ENCODE peak calls at places on chromosomes 7 and 10, in five cellular contexts. One of them, this sample, is unnamed.

GRCh38 chr7:157969995-157970394 is 617.6 kb downstream of the PTPRN2 start:
- DNase-seq in kidney epithelial cell: no peak
- DNase-seq in cardiac muscle cell: no peak
- DNase-seq in brain microvascular endothelial cell: no peak
- DNase-seq in A549: no peak
- DNase-seq in this sample: no peak

GRCh38 chr10:7318836-7319235 is 92.0 kb downstream of the SFMBT2 start:
- DNase-seq in kidney epithelial cell: no peak
- DNase-seq in cardiac muscle cell: no peak
- DNase-seq in brain microvascular endothelial cell: no peak
- DNase-seq in A549: no peak
- DNase-seq in this sample: no peak

GRCh38 chr10:44937201-44938005 is 22.2 kb upstream of the RASSF4 start:
- DNase-seq in kidney epithelial cell: no peak
- DNase-seq in cardiac muscle cell: peak
- DNase-seq in brain microvascular endothelial cell: no peak
- DNase-seq in A549: no peak
- DNase-seq in this sample: no peak

GRCh38 chr10:126064512-126064911 is 168.1 kb downstream of the FANK1 start:
- DNase-seq in kidney epithelial cell: no peak
- DNase-seq in cardiac muscle cell: no peak
- DNase-seq in brain microvascular endothelial cell: no peak
- DNase-seq in A549: no peak
- DNase-seq in this sample: no peak

GRCh38 chr7:20403356-20403755 is 72.7 kb downstream of the ITGB8 start:
- DNase-seq in kidney epithelial cell: no peak
- DNase-seq in cardiac muscle cell: peak
- DNase-seq in brain microvascular endothelial cell: no peak
- DNase-seq in A549: no peak
- DNase-seq in this sample: no peak

GRCh38 chr7:29285451-29285807 is 90.9 kb downstream of the CHN2 start:
- DNase-seq in kidney epithelial cell: peak
- DNase-seq in cardiac muscle cell: peak
- DNase-seq in brain microvascular endothelial cell: peak
- DNase-seq in A549: peak
- DNase-seq in this sample: peak

GRCh38 chr10:97991875-97992274 is 38.5 kb downstream of the CRTAC1 start:
- DNase-seq in kidney epithelial cell: no peak
- DNase-seq in cardiac muscle cell: peak
- DNase-seq in brain microvascular endothelial cell: peak
- DNase-seq in A549: peak
- DNase-seq in this sample: no peak

GRCh38 chr10:78865518-78865835 is 203.3 kb upstream of the ZMIZ1 start:
- DNase-seq in kidney epithelial cell: no peak
- DNase-seq in cardiac muscle cell: peak
- DNase-seq in brain microvascular endothelial cell: no peak
- DNase-seq in A549: no peak
- DNase-seq in this sample: no peak

GRCh38 chr7:37971491-37971890 is 51.1 kb downstream of the EPDR1 start:
- DNase-seq in kidney epithelial cell: no peak
- DNase-seq in cardiac muscle cell: peak
- DNase-seq in brain microvascular endothelial cell: no peak
- DNase-seq in A549: no peak
- DNase-seq in this sample: no peak

GRCh38 chr7:99142727-99143521 is 984 bp downstream of the SMURF1 start:
- DNase-seq in kidney epithelial cell: peak
- DNase-seq in cardiac muscle cell: peak
- DNase-seq in brain microvascular endothelial cell: peak
- DNase-seq in A549: peak
- DNase-seq in this sample: no peak

GRCh38 chr10:98418596-98419265 is 3.7 kb upstream of the PYROXD2 start:
- DNase-seq in kidney epithelial cell: no peak
- DNase-seq in cardiac muscle cell: no peak
- DNase-seq in brain microvascular endothelial cell: no peak
- DNase-seq in A549: no peak
- DNase-seq in this sample: no peak

GRCh38 chr7:112162161-112163020 is 43.8 kb downstream of the DOCK4 start:
- DNase-seq in kidney epithelial cell: peak
- DNase-seq in cardiac muscle cell: peak
- DNase-seq in brain microvascular endothelial cell: peak
- DNase-seq in A549: peak
- DNase-seq in this sample: no peak

GRCh38 chr10:26780793-26781601 is 79.8 kb downstream of the ABI1 start:
- DNase-seq in kidney epithelial cell: peak
- DNase-seq in cardiac muscle cell: peak
- DNase-seq in brain microvascular endothelial cell: peak
- DNase-seq in A549: peak
- DNase-seq in this sample: peak

GRCh38 chr7:96987719-96988118 is 17.6 kb upstream of the DLX6 start:
- DNase-seq in kidney epithelial cell: no peak
- DNase-seq in cardiac muscle cell: no peak
- DNase-seq in brain microvascular endothelial cell: no peak
- DNase-seq in A549: no peak
- DNase-seq in this sample: no peak

GRCh38 chr7:76048668-76048988 is 722 bp downstream of the MDH2 start:
- DNase-seq in kidney epithelial cell: no peak
- DNase-seq in cardiac muscle cell: no peak
- DNase-seq in brain microvascular endothelial cell: no peak
- DNase-seq in A549: peak
- DNase-seq in this sample: no peak
- TF ChIP-seq CTCF in kidney epithelial cell: peak
- TF ChIP-seq CTCF in cardiac muscle cell: no peak
- TF ChIP-seq CTCF in brain microvascular endothelial cell: peak
- TF ChIP-seq CTCF in A549: no peak
- TF ChIP-seq CTCF in this sample: no peak

GRCh38 chr10:132243141-132243540 is 56.4 kb downstream of the DPYSL4 start:
- DNase-seq in kidney epithelial cell: no peak
- DNase-seq in cardiac muscle cell: no peak
- DNase-seq in brain microvascular endothelial cell: no peak
- DNase-seq in A549: no peak
- DNase-seq in this sample: no peak

GRCh38 chr10:132246296-132246695 is 59.5 kb downstream of the DPYSL4 start:
- DNase-seq in kidney epithelial cell: no peak
- DNase-seq in cardiac muscle cell: no peak
- DNase-seq in brain microvascular endothelial cell: no peak
- DNase-seq in A549: no peak
- DNase-seq in this sample: no peak

GRCh38 chr10:132243646-132244045 is 56.9 kb downstream of the DPYSL4 start:
- DNase-seq in kidney epithelial cell: no peak
- DNase-seq in cardiac muscle cell: no peak
- DNase-seq in brain microvascular endothelial cell: no peak
- DNase-seq in A549: no peak
- DNase-seq in this sample: no peak

GRCh38 chr10:132242103-132242840 is 55.5 kb downstream of the DPYSL4 start:
- DNase-seq in kidney epithelial cell: no peak
- DNase-seq in cardiac muscle cell: no peak
- DNase-seq in brain microvascular endothelial cell: no peak
- DNase-seq in A549: no peak
- DNase-seq in this sample: no peak

DNA sequence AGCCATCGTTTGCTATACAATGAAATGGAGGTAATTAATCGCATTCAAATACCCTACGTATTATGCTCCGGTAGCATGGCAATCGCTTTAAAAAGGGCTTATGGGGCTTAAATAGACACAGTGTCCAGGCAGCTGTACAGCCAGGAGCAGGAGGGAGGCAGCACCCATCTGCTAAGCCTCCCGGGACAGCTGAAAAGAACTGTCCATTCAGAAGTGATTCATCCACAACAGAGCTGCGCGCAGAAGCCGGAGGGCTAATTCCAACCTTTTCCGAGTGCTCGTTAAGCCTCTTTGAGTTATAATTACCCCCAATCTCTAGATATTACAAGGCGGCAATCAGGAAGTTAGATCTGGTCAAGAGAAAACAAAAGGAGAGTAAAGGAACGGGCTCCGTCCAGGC is 58.3 kb downstream of the DPYSL4 start:
- DNase-seq in kidney epithelial cell: no peak
- DNase-seq in cardiac muscle cell: no peak
- DNase-seq in brain microvascular endothelial cell: no peak
- DNase-seq in A549: no peak
- DNase-seq in this sample: no peak
- H3K4me3 ChIP-seq in kidney epithelial cell: no peak
- H3K4me3 ChIP-seq in cardiac muscle cell: no peak
- H3K4me3 ChIP-seq in brain microvascular endothelial cell: no peak
- H3K4me3 ChIP-seq in A549: no peak
- H3K4me3 ChIP-seq in this sample: no peak

GRCh38 chr7:95777266-95777665 is 4.9 kb downstream of the DYNC1I1 start:
- DNase-seq in kidney epithelial cell: no peak
- DNase-seq in cardiac muscle cell: no peak
- DNase-seq in brain microvascular endothelial cell: no peak
- DNase-seq in A549: no peak
- DNase-seq in this sample: no peak

GRCh38 chr7:95766657-95767056 is 5.7 kb upstream of the DYNC1I1 start:
- DNase-seq in kidney epithelial cell: no peak
- DNase-seq in cardiac muscle cell: no peak
- DNase-seq in brain microvascular endothelial cell: no peak
- DNase-seq in A549: no peak
- DNase-seq in this sample: no peak

GRCh38 chr7:95772771-95773581 is 622 bp downstream of the DYNC1I1 start:
- DNase-seq in kidney epithelial cell: no peak
- DNase-seq in cardiac muscle cell: peak
- DNase-seq in brain microvascular endothelial cell: no peak
- DNase-seq in A549: no peak
- DNase-seq in this sample: no peak

GRCh38 chr7:95776561-95777185 is 4.3 kb downstream of the DYNC1I1 start:
- DNase-seq in kidney epithelial cell: no peak
- DNase-seq in cardiac muscle cell: no peak
- DNase-seq in brain microvascular endothelial cell: no peak
- DNase-seq in A549: no peak
- DNase-seq in this sample: no peak

GRCh38 chr7:95772298-95772770 is at the start of gene DYNC1I1:
- DNase-seq in kidney epithelial cell: peak
- DNase-seq in cardiac muscle cell: peak
- DNase-seq in brain microvascular endothelial cell: peak
- DNase-seq in A549: peak
- DNase-seq in this sample: no peak
- TF ChIP-seq CTCF in kidney epithelial cell: no peak
- TF ChIP-seq CTCF in cardiac muscle cell: no peak
- TF ChIP-seq CTCF in brain microvascular endothelial cell: no peak
- TF ChIP-seq CTCF in A549: no peak
- TF ChIP-seq CTCF in this sample: no peak

GRCh38 chr7:603152-603941 is 83.7 kb upstream of the PDGFA start:
- DNase-seq in kidney epithelial cell: no peak
- DNase-seq in cardiac muscle cell: no peak
- DNase-seq in brain microvascular endothelial cell: no peak
- DNase-seq in A549: no peak
- DNase-seq in this sample: no peak
- H3K4me3 ChIP-seq in kidney epithelial cell: no peak
- H3K4me3 ChIP-seq in cardiac muscle cell: no peak
- H3K4me3 ChIP-seq in brain microvascular endothelial cell: no peak
- H3K4me3 ChIP-seq in A549: no peak
- H3K4me3 ChIP-seq in this sample: no peak

GRCh38 chr10:130179640-130180039 is 43.4 kb downstream of the GLRX3 start:
- DNase-seq in kidney epithelial cell: peak
- DNase-seq in cardiac muscle cell: peak
- DNase-seq in brain microvascular endothelial cell: peak
- DNase-seq in A549: peak
- DNase-seq in this sample: peak
- TF ChIP-seq CTCF in kidney epithelial cell: peak
- TF ChIP-seq CTCF in cardiac muscle cell: peak
- TF ChIP-seq CTCF in brain microvascular endothelial cell: peak
- TF ChIP-seq CTCF in A549: peak
- TF ChIP-seq CTCF in this sample: peak

DNA sequence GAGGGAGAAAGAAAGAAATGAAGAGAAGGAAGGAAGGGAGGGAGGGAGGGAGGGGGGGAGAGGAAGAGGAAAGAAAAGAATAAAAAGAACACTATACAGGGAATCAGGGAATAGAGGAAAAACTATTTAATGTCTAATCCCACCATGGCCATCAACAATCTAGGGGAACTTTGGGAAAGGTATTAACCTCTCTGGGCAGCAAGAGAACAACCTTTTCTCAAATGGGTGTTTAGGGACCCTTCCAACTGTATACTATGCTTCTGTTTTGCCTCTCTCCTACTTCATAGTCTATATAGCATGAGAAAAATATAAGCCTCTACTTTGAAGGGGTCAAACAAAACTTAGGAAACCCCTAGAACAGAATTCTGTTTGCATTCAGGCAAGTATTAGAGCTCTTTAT is 54.5 kb downstream of the CHCHD3 start:
- DNase-seq in kidney epithelial cell: no peak
- DNase-seq in cardiac muscle cell: no peak
- DNase-seq in brain microvascular endothelial cell: no peak
- DNase-seq in A549: no peak
- DNase-seq in this sample: no peak
- H3K4me3 ChIP-seq in kidney epithelial cell: no peak
- H3K4me3 ChIP-seq in cardiac muscle cell: no peak
- H3K4me3 ChIP-seq in brain microvascular endothelial cell: no peak
- H3K4me3 ChIP-seq in A549: no peak
- H3K4me3 ChIP-seq in this sample: no peak

GRCh38 chr7:148261523-148261922 is 329.0 kb upstream of the C7orf33 start:
- DNase-seq in kidney epithelial cell: no peak
- DNase-seq in cardiac muscle cell: no peak
- DNase-seq in brain microvascular endothelial cell: no peak
- DNase-seq in A549: no peak
- DNase-seq in this sample: no peak

GRCh38 chr7:148265896-148266295 is 324.7 kb upstream of the C7orf33 start:
- DNase-seq in kidney epithelial cell: no peak
- DNase-seq in cardiac muscle cell: no peak
- DNase-seq in brain microvascular endothelial cell: no peak
- DNase-seq in A549: no peak
- DNase-seq in this sample: no peak

GRCh38 chr7:148261996-148262688 is 328.4 kb upstream of the C7orf33 start:
- DNase-seq in kidney epithelial cell: no peak
- DNase-seq in cardiac muscle cell: no peak
- DNase-seq in brain microvascular endothelial cell: no peak
- DNase-seq in A549: no peak
- DNase-seq in this sample: no peak

GRCh38 chr7:148262721-148263229 is 327.8 kb upstream of the C7orf33 start:
- DNase-seq in kidney epithelial cell: no peak
- DNase-seq in cardiac muscle cell: peak
- DNase-seq in brain microvascular endothelial cell: peak
- DNase-seq in A549: peak
- DNase-seq in this sample: no peak

DNA sequence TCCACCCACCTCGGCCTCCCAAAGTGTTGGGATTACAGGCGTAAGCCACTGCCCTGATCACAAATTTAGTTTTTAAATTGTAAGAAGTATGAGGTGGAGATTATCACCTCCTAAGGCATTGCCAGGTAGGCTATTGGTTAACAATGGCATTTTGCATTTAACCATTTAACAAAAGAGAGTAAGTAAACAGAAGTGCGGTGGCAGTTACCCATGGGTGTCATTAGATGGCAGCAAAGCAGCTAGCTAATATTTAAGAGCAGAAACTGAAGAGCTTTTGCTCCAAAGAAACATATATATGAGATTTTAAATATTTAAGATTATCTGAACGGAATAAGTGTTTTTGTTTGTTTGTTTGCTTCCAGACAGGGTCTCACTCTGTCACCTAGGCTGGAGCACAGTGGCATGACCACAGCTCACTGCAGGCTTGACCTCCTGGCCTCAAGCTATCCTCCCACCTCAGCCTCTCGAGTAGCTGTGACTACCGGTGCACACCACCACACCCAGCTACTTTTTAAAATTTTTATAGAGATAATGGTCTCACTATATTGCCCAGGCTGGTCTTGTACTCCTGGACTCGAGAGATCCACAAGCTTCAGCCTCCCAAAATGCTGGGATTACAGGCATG is 325.5 kb upstream of the C7orf33 start:
- DNase-seq in kidney epithelial cell: no peak
- DNase-seq in cardiac muscle cell: peak
- DNase-seq in brain microvascular endothelial cell: peak
- DNase-seq in A549: peak
- DNase-seq in this sample: no peak
- TF ChIP-seq CTCF in kidney epithelial cell: peak
- TF ChIP-seq CTCF in cardiac muscle cell: peak
- TF ChIP-seq CTCF in brain microvascular endothelial cell: peak
- TF ChIP-seq CTCF in A549: peak
- TF ChIP-seq CTCF in this sample: no peak